ENCODE peak calls at places on chromosomes 3 and 15, in nine cellular contexts. One of them, this sample, is unnamed.

GRCh38 chr3:40116478-40117162 is 192.9 kb upstream of the EIF1B start:
- DNase-seq in upper lobe of right lung: no peak
- DNase-seq in CD8-positive, alpha-beta memory T cell: no peak
- DNase-seq in right atrium auricular region: no peak
- DNase-seq in tibial artery: no peak
- DNase-seq in mesenchymal stem cell: no peak
- DNase-seq in stomach: no peak
- DNase-seq in brain microvascular endothelial cell: peak; percentile 66
- DNase-seq in IMR-90: peak; percentile 6
- DNase-seq in this sample: peak; percentile 38

GRCh38 chr3:158531334-158531733 is 39.7 kb upstream of the MLF1 start:
- DNase-seq in upper lobe of right lung: no peak
- DNase-seq in CD8-positive, alpha-beta memory T cell: no peak
- DNase-seq in right atrium auricular region: no peak
- DNase-seq in tibial artery: no peak
- DNase-seq in mesenchymal stem cell: no peak
- DNase-seq in stomach: no peak
- DNase-seq in brain microvascular endothelial cell: no peak
- DNase-seq in IMR-90: no peak
- DNase-seq in this sample: peak; percentile 2

GRCh38 chr3:179673522-179673921 is 20.7 kb downstream of the USP13 start:
- DNase-seq in upper lobe of right lung: peak; percentile 67
- DNase-seq in CD8-positive, alpha-beta memory T cell: no peak
- DNase-seq in right atrium auricular region: no peak
- DNase-seq in tibial artery: no peak
- DNase-seq in mesenchymal stem cell: no peak
- DNase-seq in stomach: no peak
- DNase-seq in brain microvascular endothelial cell: no peak
- DNase-seq in IMR-90: no peak
- DNase-seq in this sample: no peak

GRCh38 chr3:30604566-30604965 is 1.8 kb upstream of the TGFBR2 start:
- DNase-seq in upper lobe of right lung: no peak
- DNase-seq in CD8-positive, alpha-beta memory T cell: no peak
- DNase-seq in right atrium auricular region: no peak
- DNase-seq in tibial artery: no peak
- DNase-seq in mesenchymal stem cell: no peak
- DNase-seq in stomach: no peak
- DNase-seq in brain microvascular endothelial cell: no peak
- DNase-seq in IMR-90: no peak
- DNase-seq in this sample: no peak

GRCh38 chr3:153289334-153289808 is 127.3 kb downstream of the RAP2B start:
- DNase-seq in upper lobe of right lung: no peak
- DNase-seq in CD8-positive, alpha-beta memory T cell: no peak
- DNase-seq in right atrium auricular region: no peak
- DNase-seq in tibial artery: no peak
- DNase-seq in mesenchymal stem cell: peak; percentile 70
- DNase-seq in stomach: no peak
- DNase-seq in brain microvascular endothelial cell: peak; percentile 51
- DNase-seq in IMR-90: peak; percentile 63
- DNase-seq in this sample: peak; percentile 64

GRCh38 chr3:30448946-30449686 is 157.3 kb upstream of the TGFBR2 start:
- DNase-seq in upper lobe of right lung: no peak
- DNase-seq in CD8-positive, alpha-beta memory T cell: no peak
- DNase-seq in right atrium auricular region: no peak
- DNase-seq in tibial artery: no peak
- DNase-seq in mesenchymal stem cell: no peak
- DNase-seq in stomach: no peak
- DNase-seq in brain microvascular endothelial cell: no peak
- DNase-seq in IMR-90: no peak
- DNase-seq in this sample: no peak

GRCh38 chr15:101660005-101660404 is 7.8 kb upstream of the TM2D3 start:
- DNase-seq in upper lobe of right lung: no peak
- DNase-seq in CD8-positive, alpha-beta memory T cell: no peak
- DNase-seq in right atrium auricular region: no peak
- DNase-seq in tibial artery: no peak
- DNase-seq in mesenchymal stem cell: no peak
- DNase-seq in stomach: no peak
- DNase-seq in brain microvascular endothelial cell: no peak
- DNase-seq in IMR-90: no peak
- DNase-seq in this sample: no peak

GRCh38 chr3:194779729-194780224 is 94.1 kb downstream of the FAM43A start:
- DNase-seq in upper lobe of right lung: no peak
- DNase-seq in CD8-positive, alpha-beta memory T cell: no peak
- DNase-seq in right atrium auricular region: peak; percentile 57
- DNase-seq in tibial artery: no peak
- DNase-seq in mesenchymal stem cell: peak; percentile 5
- DNase-seq in stomach: no peak
- DNase-seq in brain microvascular endothelial cell: peak; percentile 16
- DNase-seq in IMR-90: no peak
- DNase-seq in this sample: no peak

GRCh38 chr15:43903864-43904290 is 77.1 kb downstream of the WDR76 start:
- DNase-seq in upper lobe of right lung: no peak
- DNase-seq in CD8-positive, alpha-beta memory T cell: peak; percentile 31
- DNase-seq in right atrium auricular region: no peak
- DNase-seq in tibial artery: no peak
- DNase-seq in mesenchymal stem cell: peak; percentile 73
- DNase-seq in stomach: peak; percentile 42
- DNase-seq in brain microvascular endothelial cell: peak; percentile 52
- DNase-seq in IMR-90: peak; percentile 58
- DNase-seq in this sample: peak; percentile 90

GRCh38 chr3:184718431-184718830 is 6.6 kb upstream of the MAGEF1 start:
- DNase-seq in upper lobe of right lung: no peak
- DNase-seq in CD8-positive, alpha-beta memory T cell: no peak
- DNase-seq in right atrium auricular region: peak; percentile 32
- DNase-seq in tibial artery: no peak
- DNase-seq in mesenchymal stem cell: no peak
- DNase-seq in stomach: no peak
- DNase-seq in brain microvascular endothelial cell: no peak
- DNase-seq in IMR-90: no peak
- DNase-seq in this sample: no peak

GRCh38 chr3:11568503-11569155 is 75.1 kb downstream of the VGLL4 start:
- DNase-seq in upper lobe of right lung: no peak
- DNase-seq in CD8-positive, alpha-beta memory T cell: no peak
- DNase-seq in right atrium auricular region: peak; percentile 90
- DNase-seq in tibial artery: peak; percentile 95
- DNase-seq in mesenchymal stem cell: peak; percentile 97
- DNase-seq in stomach: no peak
- DNase-seq in brain microvascular endothelial cell: peak; percentile 95
- DNase-seq in IMR-90: peak; percentile 93
- DNase-seq in this sample: peak; percentile 93

GRCh38 chr3:141542202-141542959 is 55.6 kb downstream of the RASA2 start:
- DNase-seq in upper lobe of right lung: no peak
- DNase-seq in CD8-positive, alpha-beta memory T cell: no peak
- DNase-seq in right atrium auricular region: no peak
- DNase-seq in tibial artery: no peak
- DNase-seq in mesenchymal stem cell: no peak
- DNase-seq in stomach: no peak
- DNase-seq in brain microvascular endothelial cell: no peak
- DNase-seq in IMR-90: no peak
- DNase-seq in this sample: no peak

GRCh38 chr3:141539441-141540187 is 52.8 kb downstream of the RASA2 start:
- DNase-seq in upper lobe of right lung: no peak
- DNase-seq in CD8-positive, alpha-beta memory T cell: no peak
- DNase-seq in right atrium auricular region: no peak
- DNase-seq in tibial artery: no peak
- DNase-seq in mesenchymal stem cell: no peak
- DNase-seq in stomach: no peak
- DNase-seq in brain microvascular endothelial cell: no peak
- DNase-seq in IMR-90: peak; percentile 31
- DNase-seq in this sample: no peak

GRCh38 chr3:141538568-141538967 is 51.7 kb downstream of the RASA2 start:
- DNase-seq in upper lobe of right lung: no peak
- DNase-seq in CD8-positive, alpha-beta memory T cell: no peak
- DNase-seq in right atrium auricular region: no peak
- DNase-seq in tibial artery: no peak
- DNase-seq in mesenchymal stem cell: no peak
- DNase-seq in stomach: no peak
- DNase-seq in brain microvascular endothelial cell: no peak
- DNase-seq in IMR-90: no peak
- DNase-seq in this sample: peak; percentile 20

GRCh38 chr3:141542989-141543388 is 56.2 kb downstream of the RASA2 start:
- DNase-seq in upper lobe of right lung: no peak
- DNase-seq in CD8-positive, alpha-beta memory T cell: no peak
- DNase-seq in right atrium auricular region: no peak
- DNase-seq in tibial artery: no peak
- DNase-seq in mesenchymal stem cell: no peak
- DNase-seq in stomach: no peak
- DNase-seq in brain microvascular endothelial cell: no peak
- DNase-seq in IMR-90: no peak
- DNase-seq in this sample: no peak

DNA sequence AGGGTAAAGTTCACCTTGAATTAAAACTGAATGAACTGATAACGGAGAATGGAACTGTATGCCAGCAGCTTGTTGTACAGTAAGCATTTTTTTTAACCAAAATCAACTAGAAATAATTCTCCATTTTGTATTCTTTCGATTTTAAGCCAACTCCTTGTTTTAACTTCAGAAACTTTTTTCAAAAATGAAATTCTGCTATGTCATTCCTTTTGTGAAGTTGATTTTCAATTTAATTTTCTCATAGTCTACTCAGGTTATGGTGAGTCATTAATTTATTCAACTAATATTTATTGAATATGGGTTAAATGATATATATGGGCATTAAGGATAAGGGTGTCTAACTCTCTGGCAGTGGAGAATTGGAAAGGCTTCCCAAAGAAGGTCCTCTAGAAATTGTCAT is 53.7 kb downstream of the RASA2 start:
- DNase-seq in upper lobe of right lung: no peak
- DNase-seq in CD8-positive, alpha-beta memory T cell: no peak
- DNase-seq in right atrium auricular region: no peak
- DNase-seq in tibial artery: no peak
- DNase-seq in mesenchymal stem cell: no peak
- DNase-seq in stomach: no peak
- DNase-seq in brain microvascular endothelial cell: no peak
- DNase-seq in IMR-90: no peak
- DNase-seq in this sample: no peak
- H3K27ac ChIP-seq in upper lobe of right lung: no peak overlapping the region
- H3K27ac ChIP-seq in CD8-positive, alpha-beta memory T cell: no peak overlapping the region
- H3K27ac ChIP-seq in right atrium auricular region: no peak overlapping the region
- H3K27ac ChIP-seq in tibial artery: no peak overlapping the region
- H3K27ac ChIP-seq in mesenchymal stem cell: no peak overlapping the region
- H3K27ac ChIP-seq in stomach: no peak overlapping the region
- H3K27ac ChIP-seq in brain microvascular endothelial cell: no peak overlapping the region
- H3K27ac ChIP-seq in IMR-90: no peak overlapping the region
- H3K27ac ChIP-seq in this sample: no peak overlapping the region

GRCh38 chr3:131899021-131899420 is 135.8 kb downstream of the CPNE4 start:
- DNase-seq in upper lobe of right lung: no peak
- DNase-seq in CD8-positive, alpha-beta memory T cell: no peak
- DNase-seq in right atrium auricular region: no peak
- DNase-seq in tibial artery: no peak
- DNase-seq in mesenchymal stem cell: no peak
- DNase-seq in stomach: no peak
- DNase-seq in brain microvascular endothelial cell: no peak
- DNase-seq in IMR-90: no peak
- DNase-seq in this sample: no peak
- H3K27ac ChIP-seq in upper lobe of right lung: no peak overlapping the region
- H3K27ac ChIP-seq in CD8-positive, alpha-beta memory T cell: no peak overlapping the region
- H3K27ac ChIP-seq in right atrium auricular region: no peak overlapping the region
- H3K27ac ChIP-seq in tibial artery: no peak overlapping the region
- H3K27ac ChIP-seq in mesenchymal stem cell: no peak overlapping the region
- H3K27ac ChIP-seq in stomach: no peak overlapping the region
- H3K27ac ChIP-seq in brain microvascular endothelial cell: no peak overlapping the region
- H3K27ac ChIP-seq in IMR-90: no peak overlapping the region
- H3K27ac ChIP-seq in this sample: no peak overlapping the region

GRCh38 chr15:67845974-67846373 is 6.1 kb upstream of the RNU6-1 start:
- DNase-seq in upper lobe of right lung: no peak
- DNase-seq in CD8-positive, alpha-beta memory T cell: no peak
- DNase-seq in right atrium auricular region: no peak
- DNase-seq in tibial artery: peak; percentile 12
- DNase-seq in mesenchymal stem cell: no peak
- DNase-seq in stomach: no peak
- DNase-seq in brain microvascular endothelial cell: no peak
- DNase-seq in IMR-90: no peak
- DNase-seq in this sample: no peak

GRCh38 chr15:67850995-67851535 is 11.2 kb upstream of the RNU6-1 start:
- DNase-seq in upper lobe of right lung: no peak
- DNase-seq in CD8-positive, alpha-beta memory T cell: no peak
- DNase-seq in right atrium auricular region: no peak
- DNase-seq in tibial artery: no peak
- DNase-seq in mesenchymal stem cell: no peak
- DNase-seq in stomach: no peak
- DNase-seq in brain microvascular endothelial cell: no peak
- DNase-seq in IMR-90: peak; percentile 18
- DNase-seq in this sample: peak; percentile 45

GRCh38 chr15:67850336-67850735 is 10.5 kb upstream of the RNU6-1 start:
- DNase-seq in upper lobe of right lung: no peak
- DNase-seq in CD8-positive, alpha-beta memory T cell: no peak
- DNase-seq in right atrium auricular region: no peak
- DNase-seq in tibial artery: no peak
- DNase-seq in mesenchymal stem cell: no peak
- DNase-seq in stomach: no peak
- DNase-seq in brain microvascular endothelial cell: no peak
- DNase-seq in IMR-90: no peak
- DNase-seq in this sample: no peak

GRCh38 chr15:67852433-67852832 is 12.6 kb upstream of the RNU6-1 start:
- DNase-seq in upper lobe of right lung: no peak
- DNase-seq in CD8-positive, alpha-beta memory T cell: no peak
- DNase-seq in right atrium auricular region: no peak
- DNase-seq in tibial artery: no peak
- DNase-seq in mesenchymal stem cell: no peak
- DNase-seq in stomach: no peak
- DNase-seq in brain microvascular endothelial cell: no peak
- DNase-seq in IMR-90: no peak
- DNase-seq in this sample: no peak

DNA sequence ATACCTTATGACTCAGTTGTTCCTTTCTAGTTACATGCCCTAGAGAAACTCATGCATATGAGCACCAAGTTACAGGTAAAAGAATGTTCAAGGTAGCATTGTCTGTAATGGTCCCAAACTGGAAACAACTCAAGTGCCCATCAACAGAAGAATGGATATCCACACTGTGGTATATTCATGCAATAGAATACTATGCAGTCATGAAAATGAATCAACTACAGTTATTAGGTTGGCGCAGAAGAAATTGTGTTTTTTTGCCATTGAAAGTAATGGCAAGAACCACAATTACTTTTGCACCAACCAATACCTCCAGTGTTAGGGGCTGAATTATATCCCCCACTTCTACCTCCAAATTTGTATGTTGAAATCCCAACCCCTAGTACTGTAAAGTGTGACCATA is 9.7 kb upstream of the RNU6-1 start:
- DNase-seq in upper lobe of right lung: no peak
- DNase-seq in CD8-positive, alpha-beta memory T cell: no peak
- DNase-seq in right atrium auricular region: no peak
- DNase-seq in tibial artery: no peak
- DNase-seq in mesenchymal stem cell: no peak
- DNase-seq in stomach: no peak
- DNase-seq in brain microvascular endothelial cell: no peak
- DNase-seq in IMR-90: no peak
- DNase-seq in this sample: no peak
- H3K27ac ChIP-seq in upper lobe of right lung: no peak overlapping the region
- H3K27ac ChIP-seq in CD8-positive, alpha-beta memory T cell: no peak overlapping the region
- H3K27ac ChIP-seq in right atrium auricular region: no peak overlapping the region
- H3K27ac ChIP-seq in tibial artery: no peak overlapping the region
- H3K27ac ChIP-seq in mesenchymal stem cell: no peak overlapping the region
- H3K27ac ChIP-seq in stomach: no peak overlapping the region
- H3K27ac ChIP-seq in brain microvascular endothelial cell: no peak overlapping the region
- H3K27ac ChIP-seq in IMR-90: no peak overlapping the region
- H3K27ac ChIP-seq in this sample: no peak overlapping the region

DNA sequence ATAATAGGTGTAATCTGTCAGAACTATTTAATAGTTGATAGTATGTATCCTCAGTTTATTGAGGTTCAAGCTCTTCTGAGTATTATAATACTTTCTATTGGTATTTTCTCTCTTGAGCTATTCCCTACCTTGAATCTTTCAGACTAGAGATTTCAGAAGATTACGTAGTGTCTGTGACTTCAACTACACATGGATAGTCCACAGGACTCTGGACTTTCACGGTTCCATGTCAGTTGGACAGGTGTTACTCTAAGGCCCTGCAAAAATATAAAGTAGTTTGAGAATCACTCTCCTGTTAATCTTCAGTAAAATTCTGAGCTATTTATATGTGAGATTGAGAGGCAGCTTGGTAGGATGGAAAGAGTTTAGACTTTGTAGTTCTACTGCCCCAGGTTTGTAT is 353.5 kb upstream of the TPRG1 start:
- DNase-seq in upper lobe of right lung: no peak
- DNase-seq in CD8-positive, alpha-beta memory T cell: no peak
- DNase-seq in right atrium auricular region: no peak
- DNase-seq in tibial artery: no peak
- DNase-seq in mesenchymal stem cell: no peak
- DNase-seq in stomach: no peak
- DNase-seq in brain microvascular endothelial cell: no peak
- DNase-seq in IMR-90: no peak
- DNase-seq in this sample: no peak
- H3K27ac ChIP-seq in upper lobe of right lung: peak overlapping the region; percentile 40
- H3K27ac ChIP-seq in CD8-positive, alpha-beta memory T cell: no peak overlapping the region
- H3K27ac ChIP-seq in right atrium auricular region: no peak overlapping the region
- H3K27ac ChIP-seq in tibial artery: no peak overlapping the region
- H3K27ac ChIP-seq in mesenchymal stem cell: no peak overlapping the region
- H3K27ac ChIP-seq in stomach: no peak overlapping the region
- H3K27ac ChIP-seq in brain microvascular endothelial cell: no peak overlapping the region
- H3K27ac ChIP-seq in IMR-90: no peak overlapping the region
- H3K27ac ChIP-seq in this sample: no peak overlapping the region

This sample was measured in PC-3.